ENCODE peak calls at places on chromosomes 13 and 19, in eight cellular contexts. V is GM04504; S is EL; Q is activated CD4-positive, alpha-beta T cell treated with anti-CD3 and anti-CD28 coated beads, Interleukin-2, amount 10 ng/mL, durations not matched to agents 7 days and 5 days; H is stimulated activated naive CD8-positive, alpha-beta T cell treated with anti-CD3 and anti-CD28 coated beads, Interleukin-15, Interleukin-2, amounts not matched to agents 100 U/mL and 50 U/mL, for 24 hours; X is nephron progenitor cell; Z is thoracic aorta; D is OCI-M1. O is an unnamed sample.

GRCh38 chr19:6375411-6376010 is at the start of gene PSPN:
- DNase-seq in V (no peak), S (no peak), Q (no peak), H (no peak), X (no peak), Z (no peak), D (no peak), O (no peak)

GRCh38 chr19:6564393-6564792 is 26.6 kb downstream of the CD70 start:
- DNase-seq in V (no peak), S (no peak), Q (peak; percentile 47), H (no peak), X (no peak), Z (no peak), D (peak; percentile 40), O (no peak)

GRCh38 chr19:730382-730668 is 20.6 kb upstream of the MISP start:
- DNase-seq in V (no peak), S (no peak), Q (no peak), H (no peak), X (no peak), Z (no peak), D (no peak), O (no peak)

GRCh38 chr13:113493315-113493951 is 2.9 kb upstream of the DCUN1D2 start:
- DNase-seq in V (peak; percentile 77), S (peak; percentile 91), Q (no peak), H (no peak), X (no peak), Z (no peak), D (peak; percentile 81), O (peak; percentile 8)

GRCh38 chr19:1811942-1812425 is at the start of gene ATP8B3:
- DNase-seq in V (no peak), S (no peak), Q (no peak), H (peak; percentile 82), X (no peak), Z (no peak), D (no peak), O (no peak)

GRCh38 chr19:42411581-42412178 is 15.5 kb downstream of the LIPE start:
- DNase-seq in V (no peak), S (no peak), Q (no peak), H (no peak), X (no peak), Z (no peak), D (no peak), O (no peak)

GRCh38 chr19:49921871-49922755 is 6.9 kb upstream of the ATF5 start:
- DNase-seq in V (peak; percentile 57), S (peak; percentile 64), Q (no peak), H (no peak), X (no peak), Z (no peak), D (no peak), O (no peak)

GRCh38 chr19:7349961-7350711 is 1.4 kb downstream of the ARHGEF18 start:
- DNase-seq in V (no peak), S (no peak), Q (peak; percentile 71), H (peak; percentile 55), X (no peak), Z (no peak), D (no peak), O (no peak)

GRCh38 chr19:55340784-55341147 is 1.1 kb downstream of the KMT5C start:
- DNase-seq in V (no peak), S (no peak), Q (peak; percentile 42), H (peak; percentile 48), X (peak; percentile 47), Z (no peak), D (peak; percentile 65), O (no peak)